ENCODE peak calls at places on chromosome 20, in six cellular contexts. V, Q, U, E, T and N are unnamed samples.

GRCh38 chr20:1509237-1509636 is 18.0 kb upstream of the SIRPB2 start:
- DNase-seq in V (no peak), Q (peak), U (peak), E (peak), T (no peak), N (no peak)

GRCh38 chr20:5349448-5349847 is 32.7 kb upstream of the PROKR2 start:
- DNase-seq in V (no peak), Q (peak), U (peak), E (no peak), T (no peak), N (no peak)

GRCh38 chr20:3041818-3042504 is 1.5 kb upstream of the GNRH2 start:
- DNase-seq in V (no peak), Q (peak), U (no peak), E (no peak), T (no peak), N (no peak)

GRCh38 chr20:11375966-11376365 is 541.7 kb upstream of the BTBD3 start:
- DNase-seq in V (no peak), Q (peak), U (no peak), E (no peak), T (no peak), N (no peak)

GRCh38 chr20:14295238-14295637 is 42.2 kb downstream of the FLRT3 start:
- DNase-seq in V (no peak), Q (no peak), U (no peak), E (no peak), T (no peak), N (no peak)

GRCh38 chr20:58839474-58839874 is 11.2 kb downstream of the GNAS-AS1 start:
- DNase-seq in V (no peak), Q (peak), U (no peak), E (peak), T (peak), N (no peak)

GRCh38 chr20:25543068-25543467 is 42.3 kb downstream of the NINL start:
- DNase-seq in V (no peak), Q (peak), U (peak), E (no peak), T (no peak), N (no peak)

GRCh38 chr20:3248167-3248992 is 9.4 kb upstream of the SLC4A11 start:
- DNase-seq in V (no peak), Q (no peak), U (no peak), E (no peak), T (no peak), N (no peak)

GRCh38 chr20:47188540-47188939 is 168.0 kb downstream of the ZMYND8 start:
- DNase-seq in V (no peak), Q (no peak), U (no peak), E (no peak), T (no peak), N (no peak)

GRCh38 chr20:2871555-2872303 is 1.6 kb upstream of the PTPRA start:
- DNase-seq in V (no peak), Q (no peak), U (no peak), E (no peak), T (no peak), N (no peak)

GRCh38 chr20:48709292-48709691 is 118.5 kb downstream of the PREX1 start:
- DNase-seq in V (no peak), Q (no peak), U (no peak), E (no peak), T (no peak), N (no peak)

GRCh38 chr20:47724910-47725247 is 60.4 kb downstream of the SULF2 start:
- DNase-seq in V (no peak), Q (no peak), U (no peak), E (no peak), T (no peak), N (no peak)

GRCh38 chr20:56202493-56203077 is 45.9 kb upstream of the MC3R start:
- DNase-seq in V (no peak), Q (no peak), U (peak), E (peak), T (no peak), N (no peak)

GRCh38 chr20:63134201-63134612 is 81.7 kb downstream of the YTHDF1 start:
- DNase-seq in V (no peak), Q (no peak), U (no peak), E (peak), T (no peak), N (no peak)

GRCh38 chr20:62873280-62873679 is 11.7 kb upstream of the TCFL5 start:
- DNase-seq in V (no peak), Q (no peak), U (no peak), E (no peak), T (no peak), N (no peak)

GRCh38 chr20:60950547-60950946 is 301.5 kb upstream of the CDH4 start:
- DNase-seq in V (no peak), Q (no peak), U (no peak), E (no peak), T (no peak), N (no peak)

GRCh38 chr20:11703119-11703518 is 214.6 kb upstream of the BTBD3 start:
- DNase-seq in V (no peak), Q (no peak), U (no peak), E (no peak), T (no peak), N (no peak)

GRCh38 chr20:46894579-46894958 is at the start of gene EYA2:
- DNase-seq in V (no peak), Q (peak), U (no peak), E (no peak), T (peak), N (peak)

GRCh38 chr20:571754-572331 is 28.3 kb upstream of the CSNK2A1 start:
- DNase-seq in V (peak), Q (no peak), U (no peak), E (no peak), T (peak), N (peak)

GRCh38 chr20:17966432-17967312 is 1.9 kb downstream of the SNX5 start:
- DNase-seq in V (no peak), Q (peak), U (peak), E (peak), T (no peak), N (no peak)

GRCh38 chr20:32004963-32005362 is 5.3 kb upstream of the CCM2L start:
- DNase-seq in V (no peak), Q (peak), U (no peak), E (no peak), T (no peak), N (no peak)
- TF ChIP-seq CTCF in V (no peak), Q (no peak), U (no peak), E (no peak), T (no peak), N (no peak)

GRCh38 chr20:57475388-57476072 is 49.4 kb downstream of the CTCFL start:
- DNase-seq in V (no peak), Q (no peak), U (no peak), E (peak), T (no peak), N (no peak)

GRCh38 chr20:57474191-57474590 is 50.7 kb downstream of the CTCFL start:
- DNase-seq in V (no peak), Q (no peak), U (no peak), E (no peak), T (no peak), N (no peak)

GRCh38 chr20:57476073-57476526 is 48.8 kb downstream of the CTCFL start:
- DNase-seq in V (no peak), Q (no peak), U (no peak), E (peak), T (no peak), N (no peak)

GRCh38 chr20:57473246-57474042 is 51.5 kb downstream of the CTCFL start:
- DNase-seq in V (peak), Q (no peak), U (no peak), E (peak), T (no peak), N (no peak)

GRCh38 chr20:57474816-57475215 is 50.1 kb downstream of the CTCFL start:
- DNase-seq in V (no peak), Q (no peak), U (no peak), E (peak), T (no peak), N (no peak)
- H3K4me3 ChIP-seq in V (no peak), Q (no peak), U (no peak), E (peak), T (no peak), N (no peak)

GRCh38 chr20:40532103-40532502 is 156.9 kb downstream of the MAFB start:
- DNase-seq in V (no peak), Q (no peak), U (peak), E (peak), T (no peak), N (no peak)
- TF ChIP-seq CTCF in V (no peak), Q (no peak), U (peak), E (peak), T (no peak), N (no peak)

GRCh38 chr20:38147166-38147565 is 17.9 kb downstream of the TGM2 start:
- DNase-seq in V (no peak), Q (no peak), U (no peak), E (no peak), T (no peak), N (no peak)
- H3K4me3 ChIP-seq in V (no peak), Q (no peak), U (no peak), E (no peak), T (no peak), N (no peak)

GRCh38 chr20:35329435-35330139 is 37.4 kb upstream of the FAM83C start:
- DNase-seq in V (no peak), Q (peak), U (no peak), E (peak), T (no peak), N (peak)
- TF ChIP-seq CTCF in V (no peak), Q (peak), U (peak), E (peak), T (no peak), N (peak)

DNA sequence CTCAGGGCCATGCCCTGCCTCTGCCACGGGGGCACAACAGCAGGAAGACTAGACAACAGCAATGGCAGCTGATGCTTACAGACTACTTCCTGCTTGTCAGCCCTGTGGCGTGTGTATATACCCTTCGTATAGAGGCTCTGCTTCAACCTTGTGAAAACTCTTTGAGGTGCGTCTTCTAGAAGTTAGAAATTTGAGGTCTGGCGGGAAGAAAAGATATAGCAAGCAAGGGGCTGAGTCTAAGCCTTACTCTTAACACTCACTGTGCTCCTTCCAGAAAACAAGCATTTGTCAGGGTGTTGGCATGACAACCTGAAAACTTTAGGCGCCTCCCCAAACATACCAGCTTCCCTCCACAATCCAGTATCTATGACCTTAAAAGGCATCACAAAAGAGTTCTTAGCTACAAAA is 33.3 kb downstream of the JPH2 start:
- DNase-seq in V (no peak), Q (peak), U (no peak), E (no peak), T (no peak), N (no peak)
- H3K4me3 ChIP-seq in V (no peak), Q (no peak), U (no peak), E (no peak), T (no peak), N (no peak)

GRCh38 chr20:50625986-50626677 is 65.2 kb downstream of the RIPOR3 start:
- DNase-seq in V (no peak), Q (peak), U (peak), E (peak), T (no peak), N (peak)
- TF ChIP-seq CTCF in V (no peak), Q (peak), U (peak), E (peak), T (no peak), N (peak)